ENCODE peak calls at places on chromosomes 13 and 19, in ten cellular contexts. One of them, this sample, is unnamed. For H3K4me1, the result is how much of the 10 kb centered on the place peaks cover.

GRCh38 chr13:77516342-77516789 is 19.1 kb upstream of the SCEL start:
- DNase-seq in HCT116: no peak
- DNase-seq in suprapubic skin: no peak
- DNase-seq in ovary: no peak
- DNase-seq in uterus: no peak
- DNase-seq in tibial nerve: no peak
- DNase-seq in breast epithelium: no peak
- DNase-seq in A549: no peak
- DNase-seq in upper lobe of left lung: no peak
- DNase-seq in transverse colon: no peak
- DNase-seq in this sample: peak

GRCh38 chr19:35176183-35176570 is 21.6 kb downstream of the FXYD5 start:
- DNase-seq in HCT116: no peak
- DNase-seq in suprapubic skin: no peak
- DNase-seq in ovary: no peak
- DNase-seq in uterus: no peak
- DNase-seq in tibial nerve: no peak
- DNase-seq in breast epithelium: no peak
- DNase-seq in A549: no peak
- DNase-seq in upper lobe of left lung: no peak
- DNase-seq in transverse colon: no peak
- DNase-seq in this sample: no peak

GRCh38 chr19:49436381-49437017 is 4.8 kb downstream of the SLC17A7 start:
- DNase-seq in HCT116: no peak
- DNase-seq in suprapubic skin: no peak
- DNase-seq in ovary: no peak
- DNase-seq in uterus: no peak
- DNase-seq in tibial nerve: no peak
- DNase-seq in breast epithelium: no peak
- DNase-seq in A549: peak
- DNase-seq in upper lobe of left lung: peak
- DNase-seq in transverse colon: no peak
- DNase-seq in this sample: no peak

GRCh38 chr13:99895428-99895998 is 76.1 kb downstream of the ZIC5 start:
- DNase-seq in HCT116: no peak
- DNase-seq in suprapubic skin: no peak
- DNase-seq in ovary: no peak
- DNase-seq in uterus: no peak
- DNase-seq in tibial nerve: no peak
- DNase-seq in breast epithelium: no peak
- DNase-seq in A549: no peak
- DNase-seq in upper lobe of left lung: no peak
- DNase-seq in transverse colon: no peak
- DNase-seq in this sample: no peak

GRCh38 chr19:3494559-3494958 is 5.9 kb downstream of the DOHH start:
- DNase-seq in HCT116: no peak
- DNase-seq in suprapubic skin: no peak
- DNase-seq in ovary: no peak
- DNase-seq in uterus: no peak
- DNase-seq in tibial nerve: no peak
- DNase-seq in breast epithelium: peak
- DNase-seq in A549: no peak
- DNase-seq in upper lobe of left lung: no peak
- DNase-seq in transverse colon: no peak
- DNase-seq in this sample: no peak

GRCh38 chr19:13507053-13507611 is 853 bp upstream of the CACNA1A start:
- DNase-seq in HCT116: no peak
- DNase-seq in suprapubic skin: no peak
- DNase-seq in ovary: no peak
- DNase-seq in uterus: no peak
- DNase-seq in tibial nerve: no peak
- DNase-seq in breast epithelium: no peak
- DNase-seq in A549: no peak
- DNase-seq in upper lobe of left lung: no peak
- DNase-seq in transverse colon: no peak
- DNase-seq in this sample: no peak

GRCh38 chr19:16589917-16590316 is 17.7 kb upstream of the SLC35E1 start:
- DNase-seq in HCT116: no peak
- DNase-seq in suprapubic skin: no peak
- DNase-seq in ovary: no peak
- DNase-seq in uterus: no peak
- DNase-seq in tibial nerve: no peak
- DNase-seq in breast epithelium: no peak
- DNase-seq in A549: no peak
- DNase-seq in upper lobe of left lung: peak
- DNase-seq in transverse colon: no peak
- DNase-seq in this sample: peak

GRCh38 chr19:4120531-4120930 is 3.4 kb downstream of the MAP2K2 start:
- DNase-seq in HCT116: no peak
- DNase-seq in suprapubic skin: no peak
- DNase-seq in ovary: no peak
- DNase-seq in uterus: no peak
- DNase-seq in tibial nerve: no peak
- DNase-seq in breast epithelium: no peak
- DNase-seq in A549: no peak
- DNase-seq in upper lobe of left lung: no peak
- DNase-seq in transverse colon: no peak
- DNase-seq in this sample: no peak

GRCh38 chr13:72565893-72566292 is 161.5 kb downstream of the MZT1 start:
- DNase-seq in HCT116: peak
- DNase-seq in suprapubic skin: no peak
- DNase-seq in ovary: no peak
- DNase-seq in uterus: no peak
- DNase-seq in tibial nerve: no peak
- DNase-seq in breast epithelium: no peak
- DNase-seq in A549: peak
- DNase-seq in upper lobe of left lung: no peak
- DNase-seq in transverse colon: no peak
- DNase-seq in this sample: no peak

GRCh38 chr13:21022056-21022693 is 39.2 kb downstream of the LATS2 start:
- DNase-seq in HCT116: no peak
- DNase-seq in suprapubic skin: no peak
- DNase-seq in ovary: no peak
- DNase-seq in uterus: no peak
- DNase-seq in tibial nerve: no peak
- DNase-seq in breast epithelium: no peak
- DNase-seq in A549: no peak
- DNase-seq in upper lobe of left lung: no peak
- DNase-seq in transverse colon: no peak
- DNase-seq in this sample: no peak

GRCh38 chr13:20414475-20415287 is 111.0 kb downstream of the CRYL1 start:
- DNase-seq in HCT116: no peak
- DNase-seq in suprapubic skin: peak
- DNase-seq in ovary: no peak
- DNase-seq in uterus: no peak
- DNase-seq in tibial nerve: no peak
- DNase-seq in breast epithelium: no peak
- DNase-seq in A549: no peak
- DNase-seq in upper lobe of left lung: no peak
- DNase-seq in transverse colon: peak
- DNase-seq in this sample: no peak

GRCh38 chr13:22198656-22199217 is 527.9 kb downstream of the FGF9 start:
- DNase-seq in HCT116: no peak
- DNase-seq in suprapubic skin: no peak
- DNase-seq in ovary: no peak
- DNase-seq in uterus: no peak
- DNase-seq in tibial nerve: no peak
- DNase-seq in breast epithelium: no peak
- DNase-seq in A549: no peak
- DNase-seq in upper lobe of left lung: no peak
- DNase-seq in transverse colon: no peak
- DNase-seq in this sample: no peak

GRCh38 chr13:112213467-112214245 is 146.7 kb downstream of the SOX1 start:
- DNase-seq in HCT116: no peak
- DNase-seq in suprapubic skin: no peak
- DNase-seq in ovary: no peak
- DNase-seq in uterus: no peak
- DNase-seq in tibial nerve: no peak
- DNase-seq in breast epithelium: peak
- DNase-seq in A549: peak
- DNase-seq in upper lobe of left lung: peak
- DNase-seq in transverse colon: peak
- DNase-seq in this sample: no peak
- H3K27ac ChIP-seq in HCT116: no peak
- H3K27ac ChIP-seq in suprapubic skin: no peak
- H3K27ac ChIP-seq in ovary: no peak
- H3K27ac ChIP-seq in uterus: no peak
- H3K27ac ChIP-seq in tibial nerve: no peak
- H3K27ac ChIP-seq in breast epithelium: no peak
- H3K27ac ChIP-seq in A549: no peak
- H3K27ac ChIP-seq in upper lobe of left lung: no peak
- H3K27ac ChIP-seq in transverse colon: no peak
- H3K27ac ChIP-seq in this sample: no peak

GRCh38 chr13:110538632-110539031 is 22.9 kb downstream of the RAB20 start:
- DNase-seq in HCT116: no peak
- DNase-seq in suprapubic skin: no peak
- DNase-seq in ovary: peak
- DNase-seq in uterus: peak
- DNase-seq in tibial nerve: peak
- DNase-seq in breast epithelium: no peak
- DNase-seq in A549: no peak
- DNase-seq in upper lobe of left lung: no peak
- DNase-seq in transverse colon: peak
- DNase-seq in this sample: peak
- H3K4me1 ChIP-seq in HCT116: under half
- H3K4me1 ChIP-seq in suprapubic skin: under half
- H3K4me1 ChIP-seq in ovary: under half
- H3K4me1 ChIP-seq in uterus: under half
- H3K4me1 ChIP-seq in tibial nerve: half or more
- H3K4me1 ChIP-seq in breast epithelium: under half
- H3K4me1 ChIP-seq in A549: under half
- H3K4me1 ChIP-seq in upper lobe of left lung: under half
- H3K4me1 ChIP-seq in transverse colon: under half
- H3K4me1 ChIP-seq in this sample: under half

GRCh38 chr19:20662421-20663105 is 1.2 kb upstream of the ZNF626 start:
- DNase-seq in HCT116: no peak
- DNase-seq in suprapubic skin: no peak
- DNase-seq in ovary: peak
- DNase-seq in uterus: no peak
- DNase-seq in tibial nerve: no peak
- DNase-seq in breast epithelium: no peak
- DNase-seq in A549: no peak
- DNase-seq in upper lobe of left lung: no peak
- DNase-seq in transverse colon: no peak
- DNase-seq in this sample: peak

GRCh38 chr19:20661150-20661819 is at the start of gene ZNF626:
- DNase-seq in HCT116: no peak
- DNase-seq in suprapubic skin: peak
- DNase-seq in ovary: peak
- DNase-seq in uterus: peak
- DNase-seq in tibial nerve: peak
- DNase-seq in breast epithelium: peak
- DNase-seq in A549: no peak
- DNase-seq in upper lobe of left lung: peak
- DNase-seq in transverse colon: peak
- DNase-seq in this sample: peak

GRCh38 chr19:20664917-20665781 is 3.8 kb upstream of the ZNF626 start:
- DNase-seq in HCT116: no peak
- DNase-seq in suprapubic skin: no peak
- DNase-seq in ovary: peak
- DNase-seq in uterus: no peak
- DNase-seq in tibial nerve: no peak
- DNase-seq in breast epithelium: no peak
- DNase-seq in A549: no peak
- DNase-seq in upper lobe of left lung: no peak
- DNase-seq in transverse colon: no peak
- DNase-seq in this sample: peak

DNA sequence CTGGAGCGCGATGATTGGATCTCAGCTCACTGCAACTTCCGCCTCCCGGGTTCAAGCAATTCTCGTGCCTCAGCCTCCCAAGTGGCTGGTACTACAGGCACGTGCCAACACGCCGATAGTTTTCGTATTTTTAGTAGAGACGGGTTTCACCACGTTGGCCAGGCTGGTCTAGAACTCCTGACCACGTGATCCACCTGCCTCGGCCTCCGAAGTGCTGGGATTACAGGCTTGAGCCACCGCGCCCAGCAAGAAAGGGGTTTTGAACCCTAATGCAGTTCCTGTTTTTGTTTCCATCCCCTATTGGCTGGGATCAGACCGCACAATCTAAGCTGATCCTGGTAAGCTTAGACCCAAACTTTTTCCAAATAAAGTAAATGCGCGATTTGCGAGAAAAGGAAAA is 898 bp downstream of the ZNF626 start:
- DNase-seq in HCT116: no peak
- DNase-seq in suprapubic skin: no peak
- DNase-seq in ovary: peak
- DNase-seq in uterus: no peak
- DNase-seq in tibial nerve: no peak
- DNase-seq in breast epithelium: no peak
- DNase-seq in A549: no peak
- DNase-seq in upper lobe of left lung: no peak
- DNase-seq in transverse colon: no peak
- DNase-seq in this sample: peak
- TF ChIP-seq POLR2A in HCT116: no peak
- TF ChIP-seq POLR2A in suprapubic skin: no peak
- TF ChIP-seq POLR2A in ovary: no peak
- TF ChIP-seq POLR2A in uterus: no peak
- TF ChIP-seq POLR2A in tibial nerve: no peak
- TF ChIP-seq POLR2A in breast epithelium: no peak
- TF ChIP-seq POLR2A in A549: no peak
- TF ChIP-seq POLR2A in upper lobe of left lung: no peak
- TF ChIP-seq POLR2A in transverse colon: no peak
- TF ChIP-seq POLR2A in this sample: no peak

GRCh38 chr13:114179087-114179658 is at the start of gene CFAP97D2:
- DNase-seq in HCT116: no peak
- DNase-seq in suprapubic skin: no peak
- DNase-seq in ovary: no peak
- DNase-seq in uterus: no peak
- DNase-seq in tibial nerve: no peak
- DNase-seq in breast epithelium: no peak
- DNase-seq in A549: no peak
- DNase-seq in upper lobe of left lung: no peak
- DNase-seq in transverse colon: no peak
- DNase-seq in this sample: no peak

GRCh38 chr13:114177245-114178010 is 1.6 kb upstream of the CFAP97D2 start:
- DNase-seq in HCT116: no peak
- DNase-seq in suprapubic skin: no peak
- DNase-seq in ovary: no peak
- DNase-seq in uterus: no peak
- DNase-seq in tibial nerve: no peak
- DNase-seq in breast epithelium: no peak
- DNase-seq in A549: no peak
- DNase-seq in upper lobe of left lung: no peak
- DNase-seq in transverse colon: no peak
- DNase-seq in this sample: no peak

GRCh38 chr13:114173753-114174152 is 5.3 kb upstream of the CFAP97D2 start:
- DNase-seq in HCT116: no peak
- DNase-seq in suprapubic skin: no peak
- DNase-seq in ovary: no peak
- DNase-seq in uterus: no peak
- DNase-seq in tibial nerve: no peak
- DNase-seq in breast epithelium: no peak
- DNase-seq in A549: no peak
- DNase-seq in upper lobe of left lung: no peak
- DNase-seq in transverse colon: no peak
- DNase-seq in this sample: no peak

GRCh38 chr13:114173261-114173660 is 5.8 kb upstream of the CFAP97D2 start:
- DNase-seq in HCT116: no peak
- DNase-seq in suprapubic skin: no peak
- DNase-seq in ovary: no peak
- DNase-seq in uterus: no peak
- DNase-seq in tibial nerve: no peak
- DNase-seq in breast epithelium: no peak
- DNase-seq in A549: no peak
- DNase-seq in upper lobe of left lung: no peak
- DNase-seq in transverse colon: no peak
- DNase-seq in this sample: no peak

GRCh38 chr13:114174529-114174941 is 4.5 kb upstream of the CFAP97D2 start:
- DNase-seq in HCT116: no peak
- DNase-seq in suprapubic skin: no peak
- DNase-seq in ovary: no peak
- DNase-seq in uterus: no peak
- DNase-seq in tibial nerve: no peak
- DNase-seq in breast epithelium: no peak
- DNase-seq in A549: no peak
- DNase-seq in upper lobe of left lung: no peak
- DNase-seq in transverse colon: no peak
- DNase-seq in this sample: no peak
- H3K27ac ChIP-seq in HCT116: no peak
- H3K27ac ChIP-seq in suprapubic skin: no peak
- H3K27ac ChIP-seq in ovary: no peak
- H3K27ac ChIP-seq in uterus: no peak
- H3K27ac ChIP-seq in tibial nerve: no peak
- H3K27ac ChIP-seq in breast epithelium: no peak
- H3K27ac ChIP-seq in A549: no peak
- H3K27ac ChIP-seq in upper lobe of left lung: no peak
- H3K27ac ChIP-seq in transverse colon: no peak
- H3K27ac ChIP-seq in this sample: no peak

This sample was measured in thyroid gland.